ENCODE peak calls at places on chromosome 11, in ten cellular contexts. J is HL-60, D is dermis blood vessel endothelial cell, U is AG20443, G is astrocyte of the hippocampus, E is Calu3, R is brain pericyte, F is EH, M is NCI-H1105 treated with DMSO at 0.1 percent for 48 hours, X is AG08395. B is an unnamed sample.

GRCh38 chr11:126479178-126479930 is 123.9 kb downstream of the ST3GAL4 start:
- DNase-seq in R (no peak), M (no peak), G (no peak), E (no peak), D (no peak), U (no peak), X (no peak), J (no peak), F (no peak), B (no peak)

GRCh38 chr11:11169715-11170351 is 183.2 kb downstream of the CSNK2A3 start:
- DNase-seq in M (no peak), E (no peak), J (no peak), F (no peak), U (no peak), R (no peak), G (no peak), X (no peak), D (no peak), B (no peak)

GRCh38 chr11:86247608-86248007 is 3.1 kb downstream of the EED start:
- DNase-seq in J (no peak), X (no peak), M (no peak), G (no peak), F (no peak), U (no peak), R (no peak), E (peak; percentile 20), D (no peak), B (no peak)

GRCh38 chr11:105000797-105001196 is 22.2 kb downstream of the CASP5 start:
- DNase-seq in X (no peak), M (no peak), U (no peak), F (no peak), E (no peak), R (no peak), D (peak; percentile 5), J (peak; percentile 3), G (no peak), B (no peak)

GRCh38 chr11:46352063-46352841 is 5.0 kb downstream of the DGKZ start:
- DNase-seq in J (peak; percentile 54), F (peak; percentile 41), U (peak; percentile 69), E (peak; percentile 30), D (peak; percentile 72), G (peak; percentile 56), R (no peak), M (no peak), X (peak; percentile 52), B (no peak)

GRCh38 chr11:2932850-2933251 is 3.6 kb upstream of the PHLDA2 start:
- DNase-seq in M (no peak), U (no peak), E (peak; percentile 60), X (peak; percentile 22), R (no peak), F (peak; percentile 67), D (peak; percentile 40), J (no peak), G (peak; percentile 75), B (peak; percentile 58)

GRCh38 chr11:125451400-125452124 is 44.5 kb downstream of the FEZ1 start:
- DNase-seq in E (peak; percentile 72), X (no peak), J (no peak), R (no peak), G (peak; percentile 79), F (peak; percentile 35), U (peak; percentile 43), D (peak; percentile 55), M (peak; percentile 13), B (no peak)

GRCh38 chr11:77294040-77294439 is 7.4 kb downstream of the GDPD4 start:
- DNase-seq in U (no peak), E (no peak), R (no peak), D (no peak), X (no peak), J (no peak), G (no peak), F (no peak), M (no peak), B (no peak)

GRCh38 chr11:65224939-65225283 is 36.9 kb upstream of the POLA2 start:
- DNase-seq in G (peak; percentile 70), U (peak; percentile 77), E (peak; percentile 27), J (no peak), R (no peak), M (no peak), D (peak; percentile 77), F (peak; percentile 75), X (peak; percentile 70), B (no peak)

GRCh38 chr11:116871248-116871647 is 33.8 kb upstream of the APOA1 start:
- DNase-seq in G (peak; percentile 78), M (no peak), U (peak; percentile 89), D (peak; percentile 34), J (no peak), E (no peak), X (peak; percentile 89), R (no peak), F (peak; percentile 95), B (no peak)

GRCh38 chr11:73236879-73237278 is 18.8 kb downstream of the P2RY2 start:
- DNase-seq in X (peak; percentile 32), J (peak; percentile 72), D (peak; percentile 80), G (peak; percentile 40), M (no peak), E (peak; percentile 56), F (peak; percentile 40), R (no peak), U (peak; percentile 57), B (no peak)

GRCh38 chr11:103339485-103339857 is 230.2 kb downstream of the DYNC2H1 start:
- DNase-seq in E (no peak), J (no peak), M (no peak), X (no peak), G (no peak), F (no peak), U (no peak), D (no peak), R (no peak), B (no peak)

GRCh38 chr11:2533642-2534115 is 88.9 kb downstream of the KCNQ1 start:
- DNase-seq in F (peak; percentile 95), G (peak; percentile 98), X (peak; percentile 97), M (no peak), J (peak; percentile 90), E (peak; percentile 85), D (peak; percentile 71), R (peak; percentile 38), U (peak; percentile 98), B (peak; percentile 66)

GRCh38 chr11:65776196-65776595 is 4.6 kb downstream of the AP5B1 start:
- DNase-seq in M (no peak), G (no peak), X (no peak), F (no peak), J (peak; percentile 97), U (no peak), R (no peak), D (no peak), E (no peak), B (no peak)

GRCh38 chr11:118051136-118051610 is 25.7 kb upstream of the TMPRSS4 start:
- DNase-seq in F (no peak), X (no peak), G (no peak), J (no peak), D (no peak), R (no peak), E (no peak), U (no peak), M (no peak), B (no peak)

GRCh38 chr11:57485217-57486007 is 25.1 kb downstream of the RTN4RL2 start:
- DNase-seq in J (peak; percentile 84), X (no peak), U (no peak), E (no peak), G (no peak), M (no peak), R (no peak), F (no peak), D (no peak), B (no peak)

GRCh38 chr11:32698579-32698978 is 95.9 kb downstream of the CCDC73 start:
- DNase-seq in J (no peak), R (no peak), G (no peak), M (no peak), U (no peak), D (no peak), F (no peak), X (no peak), E (no peak), B (no peak)

GRCh38 chr11:5364214-5364613 is 12.9 kb downstream of the OR51B6 start:
- DNase-seq in R (no peak), J (no peak), E (no peak), D (no peak), M (no peak), X (peak; percentile 85), G (peak; percentile 36), F (peak; percentile 97), U (peak; percentile 69), B (no peak)

GRCh38 chr11:133907841-133908241 is 48.9 kb downstream of the IGSF9B start:
- DNase-seq in E (no peak), U (no peak), D (no peak), R (no peak), X (no peak), J (no peak), M (no peak), G (no peak), F (no peak), B (no peak)

GRCh38 chr11:67639438-67639859 is at the start of gene TBX10:
- DNase-seq in D (no peak), M (no peak), X (no peak), G (no peak), U (no peak), E (no peak), J (no peak), R (no peak), F (no peak), B (no peak)

GRCh38 chr11:77300695-77301094 is 791 bp downstream of the GDPD4 start:
- DNase-seq in U (no peak), D (no peak), X (no peak), R (no peak), F (no peak), G (no peak), J (no peak), M (no peak), E (no peak), B (no peak)

B was measured in Caki2.